ENCODE peak calls at places on chromosome 19, in four cellular contexts. One of them, this sample, is unnamed.

GRCh38 chr19:38617764-38618589 is at the start of gene MAP4K1:
- DNase-seq in naive B cell: peak
- DNase-seq in breast epithelium: no peak
- DNase-seq in COR-L47: no peak
- DNase-seq in this sample: no peak

GRCh38 chr19:10430505-10431253 is 10.3 kb downstream of the PDE4A start:
- DNase-seq in COR-L47: no peak
- DNase-seq in naive B cell: no peak
- DNase-seq in breast epithelium: no peak
- DNase-seq in this sample: no peak

GRCh38 chr19:10462557-10462956 is 40.6 kb downstream of the KEAP1 start:
- DNase-seq in naive B cell: no peak
- DNase-seq in breast epithelium: no peak
- DNase-seq in COR-L47: no peak
- DNase-seq in this sample: no peak

GRCh38 chr19:28567834-28568233 is 645.1 kb downstream of the UQCRFS1 start:
- DNase-seq in breast epithelium: no peak
- DNase-seq in COR-L47: no peak
- DNase-seq in naive B cell: no peak
- DNase-seq in this sample: no peak

GRCh38 chr19:46482645-46483044 is 11.3 kb upstream of the PNMA8A start:
- DNase-seq in breast epithelium: no peak
- DNase-seq in naive B cell: no peak
- DNase-seq in COR-L47: no peak
- DNase-seq in this sample: no peak

GRCh38 chr19:45442927-45443461 is 19.3 kb upstream of the ERCC1 start:
- DNase-seq in breast epithelium: no peak
- DNase-seq in COR-L47: no peak
- DNase-seq in naive B cell: peak
- DNase-seq in this sample: no peak

GRCh38 chr19:30662211-30662861 is 290.2 kb downstream of the ZNF536 start:
- DNase-seq in COR-L47: no peak
- DNase-seq in naive B cell: no peak
- DNase-seq in breast epithelium: no peak
- DNase-seq in this sample: peak

GRCh38 chr19:9323557-9323918 is 441 bp upstream of the ZNF559 start:
- DNase-seq in breast epithelium: no peak
- DNase-seq in naive B cell: no peak
- DNase-seq in COR-L47: peak
- DNase-seq in this sample: peak

GRCh38 chr19:3283246-3283751 is 58.8 kb downstream of the CELF5 start:
- DNase-seq in COR-L47: no peak
- DNase-seq in breast epithelium: no peak
- DNase-seq in naive B cell: no peak
- DNase-seq in this sample: no peak

This sample was measured in retinal pigment epithelial cell.